ENCODE peak calls at places on chromosome X, in six cellular contexts. Q, W, C, J, E and M are unnamed samples.

GRCh38 chrX:125507119-125507518 is 187.4 kb downstream of the TEX13C start:
- DNase-seq in E (no peak), J (no peak), Q (no peak), C (peak; percentile 81), W (no peak), M (peak; percentile 30)

GRCh38 chrX:49257846-49258748 is 6.4 kb downstream of the FOXP3 start:
- DNase-seq in J (no peak), E (no peak), W (no peak), Q (no peak), C (no peak), M (no peak)

GRCh38 chrX:15043538-15043937 is 170.3 kb downstream of the MOSPD2 start:
- DNase-seq in J (no peak), C (peak; percentile 11), W (no peak), Q (no peak), E (no peak), M (no peak)

GRCh38 chrX:72114306-72114705 is 17.4 kb downstream of the RTL5 start:
- DNase-seq in W (no peak), J (no peak), Q (no peak), E (no peak), C (no peak), M (no peak)

GRCh38 chrX:110123331-110123782 is 120.4 kb downstream of the TMEM164 start:
- DNase-seq in C (peak; percentile 78), W (no peak), E (no peak), Q (no peak), J (no peak), M (peak; percentile 59)

GRCh38 chrX:42934020-42934701 is 156.2 kb upstream of the PPP1R2C start:
- DNase-seq in C (peak; percentile 51), J (no peak), E (no peak), Q (no peak), W (no peak), M (no peak)

GRCh38 chrX:93538575-93538974 is 134.8 kb downstream of the NAP1L3 start:
- DNase-seq in E (no peak), Q (no peak), W (no peak), J (no peak), C (peak; percentile 0), M (no peak)

GRCh38 chrX:13046035-13046851 is 1.8 kb upstream of the FAM9C start:
- DNase-seq in W (no peak), J (no peak), E (peak; percentile 79), Q (no peak), C (no peak), M (no peak)

GRCh38 chrX:63561425-63561824 is 210.3 kb upstream of the SPIN4 start:
- DNase-seq in W (no peak), Q (no peak), E (no peak), C (peak; percentile 5), J (no peak), M (peak; percentile 1)

GRCh38 chrX:17403231-17403691 is 28.3 kb downstream of the NHS start:
- DNase-seq in Q (no peak), W (no peak), C (no peak), J (no peak), E (no peak), M (peak; percentile 76)